ENCODE peak calls at places on chromosomes 5 and 9, in four cellular contexts. S, B, A and H are unnamed samples.

GRCh38 chr9:19471737-19472648 is 63.2 kb downstream of the ACER2 start:
- DNase-seq in S (peak), B (peak), A (no peak), H (peak)

GRCh38 chr5:73437126-73438047 is 11.2 kb downstream of the FOXD1 start:
- DNase-seq in S (peak), B (no peak), A (no peak), H (peak)

GRCh38 chr9:116998305-116998704 is 311.2 kb downstream of the TRIM32 start:
- DNase-seq in S (no peak), B (no peak), A (no peak), H (no peak)

GRCh38 chr5:1882337-1883119 is at the start of gene IRX4:
- DNase-seq in S (peak), B (no peak), A (no peak), H (peak)

GRCh38 chr5:10528056-10528816 is 35.6 kb upstream of the ANKRD33B start:
- DNase-seq in S (no peak), B (no peak), A (no peak), H (peak)

GRCh38 chr5:59711316-59711715 is 182.2 kb downstream of the PDE4D start:
- DNase-seq in S (no peak), B (no peak), A (no peak), H (no peak)

GRCh38 chr5:91018185-91018584 is 364.9 kb downstream of the ARRDC3 start:
- DNase-seq in S (no peak), B (no peak), A (no peak), H (no peak)

GRCh38 chr9:5448461-5448860 is 1.9 kb upstream of the CD274 start:
- DNase-seq in S (no peak), B (no peak), A (no peak), H (no peak)

GRCh38 chr9:69981686-69982450 is 61.8 kb upstream of the MAMDC2 start:
- DNase-seq in S (no peak), B (no peak), A (no peak), H (no peak)

GRCh38 chr5:124176692-124177091 is 569.7 kb downstream of the ZNF608 start:
- DNase-seq in S (no peak), B (no peak), A (no peak), H (no peak)

GRCh38 chr5:74201334-74202081 is 439.0 kb downstream of the ENC1 start:
- DNase-seq in S (no peak), B (no peak), A (peak), H (no peak)

GRCh38 chr5:129853588-129853987 is 50.7 kb upstream of the CHSY3 start:
- DNase-seq in S (no peak), B (no peak), A (no peak), H (no peak)

GRCh38 chr5:59275170-59275536 is 618.4 kb downstream of the PDE4D start:
- DNase-seq in S (no peak), B (no peak), A (no peak), H (no peak)

GRCh38 chr9:120490888-120491595 is 88.9 kb downstream of the CDK5RAP2 start:
- DNase-seq in S (no peak), B (no peak), A (peak), H (no peak)

GRCh38 chr5:98700730-98701129 is 72.7 kb upstream of the RGMB start:
- DNase-seq in S (no peak), B (no peak), A (no peak), H (no peak)

GRCh38 chr5:177403194-177403825 is 2.8 kb upstream of the PFN3 start:
- DNase-seq in S (peak), B (no peak), A (no peak), H (no peak)

GRCh38 chr5:154590093-154590724 is 112.2 kb upstream of the HAND1 start:
- DNase-seq in S (no peak), B (no peak), A (no peak), H (no peak)

GRCh38 chr5:36073595-36074216 is 7.0 kb upstream of the UGT3A2 start:
- DNase-seq in S (no peak), B (peak), A (no peak), H (no peak)
- TF ChIP-seq PBX3 in S (no peak), B (no peak), A (no peak), H (no peak)

DNA sequence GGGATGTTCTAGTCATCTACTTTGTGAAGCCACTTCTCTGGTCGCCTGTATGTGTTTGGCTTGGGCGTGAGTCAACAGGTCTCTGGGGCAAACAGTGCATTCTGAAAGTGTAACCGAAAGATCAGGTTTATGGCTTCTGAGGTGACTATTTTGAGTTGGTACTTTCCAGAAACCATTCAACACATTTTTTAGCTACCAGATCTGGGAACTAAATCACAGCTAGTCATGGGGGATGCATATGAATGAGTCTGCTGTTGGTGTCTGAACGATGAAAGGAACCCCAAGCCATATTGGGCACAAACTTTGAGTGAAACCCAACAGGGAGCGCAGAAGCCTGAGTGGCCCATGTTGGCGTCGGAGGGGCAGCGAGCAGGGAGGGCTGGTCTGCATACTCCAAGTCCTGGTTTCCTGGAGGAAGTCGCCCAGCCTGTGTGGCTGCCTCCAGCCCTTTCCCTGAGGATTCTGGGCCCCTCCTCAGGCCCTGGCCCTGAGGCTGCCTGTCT is 35.3 kb downstream of the UBE2QL1 start:
- DNase-seq in S (no peak), B (no peak), A (peak), H (no peak)
- TF ChIP-seq SMC3 in S (no peak), B (no peak), A (no peak), H (no peak)

GRCh38 chr9:96378187-96378586 is 5.3 kb downstream of the SLC35D2 start:
- DNase-seq in S (no peak), B (no peak), A (no peak), H (no peak)

GRCh38 chr9:96376926-96377874 is 6.3 kb downstream of the SLC35D2 start:
- DNase-seq in S (no peak), B (peak), A (no peak), H (no peak)

GRCh38 chr9:96381696-96382095 is 1.8 kb downstream of the SLC35D2 start:
- DNase-seq in S (no peak), B (no peak), A (no peak), H (no peak)

GRCh38 chr9:96382175-96382574 is 1.3 kb downstream of the SLC35D2 start:
- DNase-seq in S (no peak), B (peak), A (no peak), H (no peak)

GRCh38 chr9:96379461-96379860 is 4.0 kb downstream of the SLC35D2 start:
- DNase-seq in S (no peak), B (no peak), A (no peak), H (no peak)
- TF ChIP-seq PBX3 in S (no peak), B (no peak), A (no peak), H (no peak)

GRCh38 chr9:86632537-86632936 is 278.3 kb upstream of the TUT7 start:
- DNase-seq in S (no peak), B (no peak), A (no peak), H (no peak)
- TF ChIP-seq SMC3 in S (no peak), B (no peak), A (no peak), H (no peak)

GRCh38 chr9:89349607-89350006 is 31.3 kb downstream of the SECISBP2 start:
- DNase-seq in S (no peak), B (no peak), A (no peak), H (no peak)

GRCh38 chr9:89351584-89351983 is 33.3 kb downstream of the SECISBP2 start:
- DNase-seq in S (no peak), B (no peak), A (no peak), H (no peak)

GRCh38 chr9:89352451-89352850 is 34.2 kb downstream of the SECISBP2 start:
- DNase-seq in S (no peak), B (no peak), A (no peak), H (no peak)

GRCh38 chr9:89352874-89353649 is 34.8 kb downstream of the SECISBP2 start:
- DNase-seq in S (no peak), B (no peak), A (no peak), H (no peak)

GRCh38 chr9:89350988-89351557 is 32.8 kb downstream of the SECISBP2 start:
- DNase-seq in S (no peak), B (peak), A (no peak), H (no peak)
- TF ChIP-seq PBX3 in S (no peak), B (no peak), A (no peak), H (no peak)